ENCODE peak calls at places on chromosomes 7 and 10, in four cellular contexts. E is A549, U is prostate gland, V is upper lobe of left lung. I is an unnamed sample.

GRCh38 chr10:29119374-29119773 is 169.5 kb upstream of the LYZL1 start:
- DNase-seq in E (no peak), U (no peak), V (no peak), I (peak)

GRCh38 chr10:120538091-120538490 is 81.1 kb downstream of the PLPP4 start:
- DNase-seq in E (no peak), U (no peak), V (no peak), I (no peak)

GRCh38 chr10:56346845-56347415 is 14.1 kb downstream of the ZWINT start:
- DNase-seq in E (no peak), U (no peak), V (no peak), I (no peak)

GRCh38 chr10:52486840-52487611 is 172.9 kb downstream of the DKK1 start:
- DNase-seq in E (peak), U (no peak), V (no peak), I (no peak)

GRCh38 chr7:70354409-70355169 is 756.3 kb downstream of the AUTS2 start:
- DNase-seq in E (no peak), U (no peak), V (no peak), I (no peak)

GRCh38 chr7:155280446-155281410 is 16.9 kb upstream of the INSIG1 start:
- DNase-seq in E (no peak), U (no peak), V (peak), I (no peak)

GRCh38 chr7:138064856-138065357 is 11.4 kb upstream of the AKR1D1 start:
- DNase-seq in E (no peak), U (no peak), V (no peak), I (no peak)

GRCh38 chr10:78584666-78585065 is 484.1 kb upstream of the ZMIZ1 start:
- DNase-seq in E (no peak), U (no peak), V (no peak), I (no peak)

GRCh38 chr10:30330512-30331168 is 18.4 kb downstream of the MTPAP start:
- DNase-seq in E (no peak), U (no peak), V (no peak), I (no peak)
- TF ChIP-seq POLR2A in E (no peak), U (no peak), V (no peak), I (no peak)

DNA sequence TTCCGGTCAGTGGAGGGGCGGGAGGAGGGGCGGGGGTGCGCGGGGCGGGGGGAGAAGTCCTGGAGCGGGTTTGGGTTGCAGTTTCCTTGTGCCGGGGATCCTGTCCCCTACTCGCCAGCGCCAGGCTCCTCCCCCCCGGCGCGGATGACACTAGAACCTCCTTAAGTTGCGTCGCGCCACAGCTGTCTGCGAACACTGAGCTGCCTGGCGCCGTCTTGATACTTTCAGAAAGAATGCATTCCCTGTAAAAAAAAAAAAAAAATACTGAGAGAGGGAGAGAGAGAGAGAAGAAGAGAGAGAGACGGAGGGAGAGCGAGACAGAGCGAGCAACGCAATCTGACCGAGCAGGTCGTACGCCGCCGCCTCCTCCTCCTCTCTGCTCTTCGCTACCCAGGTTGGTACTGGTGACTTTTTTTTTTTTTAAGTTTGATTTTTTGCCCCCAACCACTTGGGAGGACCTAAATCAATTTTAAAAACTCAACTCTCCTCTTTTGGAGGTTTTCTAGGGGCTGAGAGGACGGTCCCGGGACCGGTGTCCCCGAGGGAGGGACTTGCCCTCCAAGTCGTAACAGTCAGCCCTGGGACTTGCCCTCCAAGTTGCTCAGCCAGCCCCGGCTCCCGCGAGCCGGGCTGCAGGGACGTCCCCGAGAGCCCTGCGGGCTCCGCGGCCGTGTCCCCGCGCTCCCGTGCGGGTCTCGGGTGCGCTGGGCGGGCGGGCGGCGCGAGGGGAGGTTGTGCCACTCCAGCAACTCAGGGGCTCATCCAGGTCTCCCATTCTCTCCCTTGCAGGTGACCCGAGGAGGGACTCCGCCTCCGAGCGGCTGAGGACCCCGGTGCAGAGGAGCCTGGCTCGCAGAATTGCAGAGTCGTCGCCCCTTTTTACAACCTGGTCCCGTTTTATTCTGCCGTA is at the start of gene GATA3:
- DNase-seq in E (peak), U (peak), V (peak), I (peak)
- TF ChIP-seq POLR2A in E (no peak), U (peak), V (no peak), I (peak)

DNA sequence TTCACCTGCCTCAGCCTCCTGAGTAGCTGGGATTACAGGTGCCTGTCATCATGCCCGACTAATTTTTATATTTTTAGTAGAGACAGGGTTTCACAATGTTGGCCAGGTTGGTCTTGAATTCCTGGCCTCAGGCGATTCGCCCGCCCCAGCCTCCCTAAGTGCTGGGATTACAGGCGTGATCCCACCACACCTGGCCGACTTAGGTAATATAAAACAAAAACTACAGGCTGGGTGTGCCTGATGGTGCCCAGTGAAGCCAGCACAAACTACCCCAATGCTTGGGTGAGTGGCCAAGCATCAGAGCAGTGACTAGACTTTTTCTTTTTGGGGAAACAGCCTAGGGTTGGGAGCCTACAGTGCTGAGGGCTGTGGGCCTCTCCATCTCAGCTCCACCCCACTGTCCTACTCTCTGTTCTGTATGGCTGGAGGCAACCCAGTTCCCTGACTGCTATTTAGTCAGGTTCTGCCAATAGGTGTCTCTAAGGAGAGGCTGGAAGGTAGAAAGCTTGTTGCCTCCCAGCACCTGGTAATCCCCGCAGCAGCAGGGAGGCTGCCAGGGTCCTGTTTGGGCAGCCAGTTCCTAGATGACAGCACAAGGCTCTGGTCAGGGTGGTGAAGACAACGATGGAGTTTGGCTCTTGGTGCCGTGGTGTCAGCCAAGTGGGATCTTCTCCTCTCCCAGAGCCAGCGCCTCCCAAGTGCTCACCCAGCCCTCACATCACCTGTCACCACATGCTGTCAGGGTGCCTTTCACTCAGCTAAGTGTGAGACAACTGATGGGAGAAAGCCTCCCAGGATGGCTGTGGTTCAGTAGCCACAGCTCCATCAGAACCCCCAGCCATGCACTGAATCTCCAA is 10.4 kb upstream of the NACAD start:
- DNase-seq in E (no peak), U (no peak), V (no peak), I (no peak)
- TF ChIP-seq POLR2A in E (no peak), U (no peak), V (no peak), I (no peak)

DNA sequence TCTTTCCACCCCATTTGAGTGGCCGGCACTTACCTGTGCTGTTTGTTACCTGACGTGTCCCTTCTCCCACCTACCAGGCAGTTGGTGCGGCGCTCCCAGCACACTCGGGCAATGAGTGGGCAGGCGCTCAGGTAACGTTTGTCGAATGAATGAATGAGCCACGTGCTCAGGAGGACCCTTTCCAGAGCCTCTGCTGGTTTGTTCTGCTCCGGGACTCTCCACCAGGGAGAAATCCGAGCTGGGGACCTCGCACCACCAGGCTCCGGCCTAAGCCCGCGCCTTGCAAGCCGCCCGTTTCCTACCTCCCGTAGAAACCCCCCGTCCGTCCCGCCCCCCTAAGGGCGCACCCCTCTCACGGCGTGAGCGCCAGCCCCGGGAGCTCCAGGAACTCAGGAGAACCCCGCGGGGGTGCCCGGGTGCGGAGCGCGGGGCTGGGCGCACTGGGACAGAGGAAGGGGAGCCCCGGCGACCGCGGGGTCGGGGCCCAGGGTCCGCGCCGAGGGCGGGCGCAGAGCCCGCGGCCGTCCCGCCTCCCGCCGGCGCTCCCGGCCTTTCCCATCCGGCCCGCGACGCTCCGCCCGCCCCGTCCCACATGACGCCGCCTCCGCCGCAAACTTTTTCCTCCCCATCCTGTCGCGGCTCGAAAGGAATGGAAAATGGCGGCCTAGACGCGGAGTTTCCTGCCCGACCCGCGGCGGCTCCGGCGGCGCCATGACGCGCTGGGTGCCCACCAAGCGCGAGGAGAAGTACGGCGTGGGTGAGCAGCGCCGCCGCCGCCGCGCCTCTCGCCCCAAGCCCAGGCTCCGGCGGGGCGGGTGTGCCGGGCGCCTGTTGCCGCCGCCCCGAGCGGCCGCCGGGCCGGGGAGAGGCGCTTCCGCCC is at the start of gene DOCK1:
- DNase-seq in E (peak), U (peak), V (peak), I (peak)
- TF ChIP-seq POLR2A in E (peak), U (peak), V (no peak), I (no peak)

GRCh38 chr10:24415455-24416169 is 206.7 kb downstream of the KIAA1217 start:
- DNase-seq in E (no peak), U (peak), V (peak), I (peak)
- TF ChIP-seq POLR2A in E (no peak), U (no peak), V (no peak), I (no peak)

GRCh38 chr10:76881477-76882220 is 756.0 kb downstream of the KCNMA1 start:
- DNase-seq in E (no peak), U (no peak), V (no peak), I (no peak)
- TF ChIP-seq POLR2A in E (no peak), U (no peak), V (no peak), I (no peak)

GRCh38 chr7:73439305-73439704 is 5.7 kb downstream of the FZD9 start:
- DNase-seq in E (no peak), U (no peak), V (no peak), I (no peak)
- TF ChIP-seq POLR2A in E (no peak), U (no peak), V (no peak), I (no peak)

DNA sequence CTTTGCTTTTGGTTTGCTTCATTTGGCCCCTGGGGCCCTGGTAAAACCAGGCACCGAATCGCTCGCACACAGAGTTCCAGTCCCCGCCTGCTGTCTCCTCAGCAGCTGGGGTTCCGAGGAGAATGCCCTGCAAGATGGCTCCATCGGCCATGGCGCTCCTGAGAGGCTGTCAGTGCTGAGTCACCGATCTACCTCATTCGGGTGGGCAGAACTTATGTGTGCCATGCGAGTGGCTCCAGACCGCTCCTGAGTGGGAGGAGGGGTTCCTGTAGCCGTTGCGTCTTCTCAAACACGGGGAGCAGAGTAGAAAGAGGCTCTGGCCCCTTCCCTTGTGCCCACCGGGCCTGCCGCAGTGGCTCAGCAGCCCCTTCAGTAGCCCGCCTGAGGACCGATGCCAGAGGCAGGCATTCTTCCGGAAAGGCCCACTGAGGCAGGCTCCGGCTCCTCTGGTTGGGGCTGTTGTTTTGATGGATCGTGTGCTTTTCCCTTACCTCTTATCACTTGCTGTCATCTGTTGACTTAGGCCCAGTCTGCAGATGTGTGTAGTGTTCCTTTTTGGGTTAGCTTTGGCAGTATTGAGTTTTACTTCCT is 923 bp downstream of the CHPF2 start:
- DNase-seq in E (peak), U (peak), V (peak), I (no peak)
- TF ChIP-seq POLR2A in E (no peak), U (no peak), V (no peak), I (no peak)